ENCODE peak calls at places on chromosomes 2 and 18, in seven cellular contexts. B, K, O, S, U, M and Q are unnamed samples.

GRCh38 chr2:48482774-48483173 is 47.2 kb upstream of the STON1 start:
- DNase-seq in B (no peak), K (no peak), O (no peak), S (no peak), U (no peak), M (no peak), Q (no peak)

GRCh38 chr2:100285691-100286090 is 36.6 kb downstream of the LONRF2 start:
- DNase-seq in B (peak; percentile 31), K (peak; percentile 47), O (peak; percentile 51), S (no peak), U (no peak), M (no peak), Q (no peak)

GRCh38 chr18:31656754-31657153 is 27.6 kb downstream of the B4GALT6 start:
- DNase-seq in B (no peak), K (no peak), O (no peak), S (no peak), U (no peak), M (no peak), Q (no peak)

GRCh38 chr2:74499269-74499939 is at the start of gene LBX2:
- DNase-seq in B (no peak), K (no peak), O (peak; percentile 63), S (no peak), U (no peak), M (peak; percentile 60), Q (no peak)

GRCh38 chr2:2271471-2271941 is 59.6 kb downstream of the MYT1L start:
- DNase-seq in B (no peak), K (peak; percentile 20), O (peak; percentile 84), S (no peak), U (no peak), M (no peak), Q (peak; percentile 12)

GRCh38 chr18:59279722-59280121 is 6.5 kb upstream of the RAX start:
- DNase-seq in B (no peak), K (no peak), O (no peak), S (no peak), U (no peak), M (no peak), Q (no peak)

GRCh38 chr2:234633581-234634230 is 136.8 kb upstream of the ARL4C start:
- DNase-seq in B (no peak), K (peak; percentile 85), O (no peak), S (no peak), U (no peak), M (no peak), Q (no peak)

GRCh38 chr2:160294339-160294803 is 94.3 kb upstream of the ITGB6 start:
- DNase-seq in B (no peak), K (peak; percentile 58), O (peak; percentile 90), S (no peak), U (no peak), M (no peak), Q (peak; percentile 48)

GRCh38 chr18:52677991-52678390 is 338.0 kb downstream of the DCC start:
- DNase-seq in B (no peak), K (no peak), O (no peak), S (no peak), U (no peak), M (peak; percentile 36), Q (no peak)

GRCh38 chr2:45761660-45762059 is 110.2 kb downstream of the PRKCE start:
- DNase-seq in B (no peak), K (no peak), O (no peak), S (no peak), U (no peak), M (no peak), Q (no peak)

GRCh38 chr2:64291181-64291580 is 147.0 kb upstream of the PELI1 start:
- DNase-seq in B (peak; percentile 23), K (peak; percentile 85), O (peak; percentile 94), S (no peak), U (no peak), M (no peak), Q (peak; percentile 35)

GRCh38 chr2:203707530-203707929 is 1.1 kb downstream of the CD28 start:
- DNase-seq in B (no peak), K (no peak), O (no peak), S (no peak), U (peak; percentile 42), M (no peak), Q (no peak)

GRCh38 chr2:138707424-138708074 is 72.6 kb downstream of the NXPH2 start:
- DNase-seq in B (no peak), K (peak; percentile 37), O (peak; percentile 83), S (no peak), U (no peak), M (no peak), Q (no peak)

GRCh38 chr2:64359176-64359891 is 94.6 kb upstream of the LGALSL start:
- DNase-seq in B (no peak), K (no peak), O (peak; percentile 41), S (peak; percentile 79), U (no peak), M (no peak), Q (no peak)

GRCh38 chr2:84077504-84077903 is 381.6 kb downstream of the SUCLG1 start:
- DNase-seq in B (peak; percentile 16), K (peak; percentile 51), O (peak; percentile 32), S (peak; percentile 22), U (peak; percentile 53), M (peak; percentile 59), Q (peak; percentile 48)

GRCh38 chr2:136384541-136385303 is 266.8 kb upstream of the CXCR4 start:
- DNase-seq in B (peak; percentile 39), K (peak; percentile 55), O (peak; percentile 33), S (peak; percentile 87), U (peak; percentile 77), M (peak; percentile 71), Q (peak; percentile 65)

GRCh38 chr2:149955201-149955600 is 367.6 kb upstream of the MMADHC start:
- DNase-seq in B (no peak), K (no peak), O (peak; percentile 1), S (no peak), U (no peak), M (no peak), Q (no peak)

GRCh38 chr18:3500016-3500415 is 50.0 kb downstream of the TGIF1 start:
- DNase-seq in B (no peak), K (no peak), O (no peak), S (no peak), U (no peak), M (no peak), Q (no peak)

GRCh38 chr2:17672583-17673317 is 80.9 kb downstream of the SMC6 start:
- DNase-seq in B (no peak), K (peak; percentile 69), O (peak; percentile 83), S (no peak), U (no peak), M (no peak), Q (no peak)

GRCh38 chr2:201656740-201657139 is 13.4 kb upstream of the TMEM237 start:
- DNase-seq in B (no peak), K (no peak), O (no peak), S (no peak), U (no peak), M (no peak), Q (no peak)

GRCh38 chr18:21739604-21740473 is 753 bp upstream of the MIB1 start:
- DNase-seq in B (no peak), K (no peak), O (no peak), S (peak; percentile 48), U (no peak), M (peak; percentile 22), Q (no peak)

GRCh38 chr18:22378672-22379282 is 38.9 kb downstream of the CTAGE1 start:
- DNase-seq in B (peak; percentile 39), K (peak; percentile 67), O (peak; percentile 70), S (peak; percentile 4), U (no peak), M (peak; percentile 67), Q (peak; percentile 46)

GRCh38 chr2:170975127-170975942 is 46.3 kb downstream of the GORASP2 start:
- DNase-seq in B (no peak), K (no peak), O (no peak), S (no peak), U (no peak), M (no peak), Q (no peak)

GRCh38 chr18:44731160-44731865 is 50.6 kb downstream of the SETBP1 start:
- DNase-seq in B (no peak), K (no peak), O (no peak), S (peak; percentile 49), U (no peak), M (no peak), Q (no peak)

GRCh38 chr2:239121600-239122012 is 273.7 kb downstream of the TWIST2 start:
- DNase-seq in B (no peak), K (no peak), O (no peak), S (no peak), U (no peak), M (no peak), Q (no peak)

GRCh38 chr18:9108911-9109310 is 6.4 kb downstream of the NDUFV2 start:
- DNase-seq in B (no peak), K (no peak), O (no peak), S (no peak), U (peak; percentile 82), M (no peak), Q (no peak)
- H4K20me1 ChIP-seq in B (peaks cover 15% of the 10 kb centered on the region), K (peaks cover 64% of the 10 kb centered on the region), O (peaks cover 27% of the 10 kb centered on the region), S (peaks cover 47% of the 10 kb centered on the region), U (no peaks in the 10 kb centered on the region), M (peaks cover 99% of the 10 kb centered on the region), Q (peaks cover 98% of the 10 kb centered on the region)

GRCh38 chr2:89820248-89820647 is 1128.8 kb downstream of the RPIA start:
- DNase-seq in B (no peak), K (no peak), O (no peak), S (no peak), U (no peak), M (no peak), Q (no peak)
- H3K9me3 ChIP-seq in B (peaks cover 68% of the 10 kb centered on the region), K (peaks cover 85% of the 10 kb centered on the region), O (peaks cover 7% of the 10 kb centered on the region), S (peaks cover 45% of the 10 kb centered on the region), U (no peaks in the 10 kb centered on the region), M (peaks cover 67% of the 10 kb centered on the region), Q (peaks cover 44% of the 10 kb centered on the region)

GRCh38 chr2:37829202-37829601 is 95.9 kb upstream of the RMDN2 start:
- DNase-seq in B (no peak), K (peak; percentile 52), O (peak; percentile 98), S (no peak), U (no peak), M (no peak), Q (peak; percentile 28)
- TF ChIP-seq EZH2phosphoT487 in B (no peak), K (no peak), O (no peak), S (no peak), U (no peak), M (no peak), Q (no peak)

GRCh38 chr2:25250331-25251031 is 82.1 kb upstream of the POMC start:
- DNase-seq in B (no peak), K (no peak), O (peak; percentile 6), S (no peak), U (no peak), M (peak; percentile 48), Q (peak; percentile 49)

GRCh38 chr2:25247792-25248512 is 79.6 kb upstream of the POMC start:
- DNase-seq in B (no peak), K (no peak), O (no peak), S (no peak), U (no peak), M (no peak), Q (no peak)

GRCh38 chr2:25251461-25252273 is 83.3 kb upstream of the POMC start:
- DNase-seq in B (no peak), K (peak; percentile 30), O (peak; percentile 56), S (no peak), U (peak; percentile 7), M (no peak), Q (peak; percentile 60)

GRCh38 chr2:25251032-25251460 is 82.7 kb upstream of the POMC start:
- DNase-seq in B (no peak), K (no peak), O (no peak), S (no peak), U (no peak), M (peak; percentile 65), Q (peak; percentile 39)

DNA sequence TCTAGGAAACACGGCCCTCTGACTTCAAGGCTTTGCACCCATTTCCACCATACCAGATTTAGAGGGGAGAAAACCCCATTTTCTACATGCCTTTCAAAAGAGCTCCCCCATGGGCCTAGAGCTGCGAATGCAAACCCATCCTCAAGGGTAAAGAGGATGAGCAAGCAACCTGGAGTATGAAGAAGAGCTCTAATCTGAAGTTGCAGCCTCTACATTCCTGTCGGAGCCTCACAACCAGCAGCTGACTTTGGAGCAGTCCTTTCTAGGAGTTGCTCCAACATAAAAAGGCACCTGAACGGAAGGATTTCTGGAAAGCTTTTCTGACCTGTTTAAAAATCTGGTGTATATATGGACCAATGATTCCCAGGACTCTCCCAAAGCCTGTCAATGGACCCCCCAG is 81.4 kb upstream of the POMC start:
- DNase-seq in B (no peak), K (no peak), O (no peak), S (no peak), U (no peak), M (no peak), Q (no peak)
- H4K20me1 ChIP-seq in B (no peaks in the 10 kb centered on the region), K (no peaks in the 10 kb centered on the region), O (no peaks in the 10 kb centered on the region), S (no peaks in the 10 kb centered on the region), U (no peaks in the 10 kb centered on the region), M (peaks cover 39% of the 10 kb centered on the region), Q (peaks cover 23% of the 10 kb centered on the region)